ENCODE peak calls at places on chromosomes 12 and 14, in nine cellular contexts. K is activated naive CD8-positive, alpha-beta T cell treated with anti-CD3 and anti-CD28 coated beads, Interleukin-2, amount 50 U/mL, for 24 hours; N is germinal center; Z is glomerular endothelial cell; M is KG1; I is GM03348; B is cerebellar cortex; G is H7; A is endothelial cell. D is an unnamed sample.

GRCh38 chr12:57803317-57803893 is 15.1 kb downstream of the AVIL start:
- DNase-seq in K (peak), N (peak), Z (no peak), M (no peak), I (peak), B (peak), G (peak), A (peak), D (no peak)

GRCh38 chr14:67526676-67527459 is 6.2 kb upstream of the PLEKHH1 start:
- DNase-seq in K (peak), N (peak), Z (peak), M (no peak), I (peak), B (peak), G (peak), A (peak), D (peak)

GRCh38 chr12:23655112-23655511 is 294.4 kb downstream of the SOX5 start:
- DNase-seq in K (no peak), N (no peak), Z (no peak), M (no peak), I (no peak), B (no peak), G (no peak), A (no peak), D (no peak)

GRCh38 chr12:48023386-48023785 is 19.1 kb upstream of the COL2A1 start:
- DNase-seq in K (no peak), N (no peak), Z (no peak), M (no peak), I (no peak), B (no peak), G (peak), A (no peak), D (no peak)

GRCh38 chr12:74816398-74817175 is 279.0 kb downstream of the ATXN7L3B start:
- DNase-seq in K (no peak), N (no peak), Z (no peak), M (no peak), I (no peak), B (no peak), G (no peak), A (no peak), D (no peak)

GRCh38 chr12:100174506-100174905 is 26.1 kb upstream of the ACTR6 start:
- DNase-seq in K (no peak), N (no peak), Z (no peak), M (no peak), I (no peak), B (no peak), G (no peak), A (no peak), D (no peak)

GRCh38 chr12:101954681-101955080 is 77.3 kb downstream of the DRAM1 start:
- DNase-seq in K (no peak), N (no peak), Z (no peak), M (no peak), I (no peak), B (no peak), G (no peak), A (no peak), D (no peak)

GRCh38 chr12:8080131-8080530 is 1.9 kb upstream of the NECAP1 start:
- DNase-seq in K (no peak), N (no peak), Z (no peak), M (no peak), I (no peak), B (no peak), G (no peak), A (no peak), D (no peak)

GRCh38 chr12:49537709-49538601 is 875 bp upstream of the KCNH3 start:
- DNase-seq in K (peak), N (peak), Z (no peak), M (no peak), I (no peak), B (no peak), G (peak), A (no peak), D (no peak)

GRCh38 chr12:27623645-27624044 is 72.6 kb upstream of the REP15 start:
- DNase-seq in K (no peak), N (no peak), Z (no peak), M (no peak), I (no peak), B (no peak), G (no peak), A (no peak), D (peak)

GRCh38 chr12:10501031-10501430 is 4.7 kb upstream of the EIF2S3B start:
- DNase-seq in K (no peak), N (no peak), Z (no peak), M (no peak), I (peak), B (no peak), G (no peak), A (no peak), D (peak)

GRCh38 chr14:77105554-77105953 is 7.5 kb downstream of the CIPC start:
- DNase-seq in K (no peak), N (no peak), Z (no peak), M (no peak), I (no peak), B (no peak), G (no peak), A (no peak), D (no peak)

GRCh38 chr14:89915114-89915878 is 39.2 kb downstream of the EFCAB11 start:
- DNase-seq in K (peak), N (peak), Z (peak), M (peak), I (peak), B (peak), G (peak), A (peak), D (peak)

GRCh38 chr12:59672273-59672672 is 76.4 kb downstream of the SLC16A7 start:
- DNase-seq in K (no peak), N (no peak), Z (no peak), M (no peak), I (no peak), B (no peak), G (no peak), A (no peak), D (no peak)

GRCh38 chr12:39986674-39987073 is 119.2 kb downstream of the SLC2A13 start:
- DNase-seq in K (no peak), N (no peak), Z (no peak), M (no peak), I (no peak), B (no peak), G (no peak), A (no peak), D (no peak)

GRCh38 chr12:28032811-28033537 is 60.4 kb upstream of the PTHLH start:
- DNase-seq in K (no peak), N (no peak), Z (no peak), M (no peak), I (no peak), B (no peak), G (no peak), A (peak), D (no peak)

GRCh38 chr14:60254176-60254575 is 5.2 kb downstream of the PPM1A start:
- DNase-seq in K (no peak), N (no peak), Z (no peak), M (no peak), I (no peak), B (no peak), G (no peak), A (no peak), D (no peak)

GRCh38 chr14:72917420-72917819 is 8.8 kb upstream of the DCAF4 start:
- DNase-seq in K (no peak), N (no peak), Z (no peak), M (no peak), I (no peak), B (no peak), G (no peak), A (no peak), D (no peak)

GRCh38 chr12:119158004-119158776 is 20.5 kb upstream of the HSPB8 start:
- DNase-seq in K (no peak), N (no peak), Z (no peak), M (no peak), I (no peak), B (peak), G (peak), A (no peak), D (no peak)

GRCh38 chr14:99732436-99733220 is 48.5 kb downstream of the CYP46A1 start:
- DNase-seq in K (no peak), N (no peak), Z (no peak), M (no peak), I (no peak), B (no peak), G (no peak), A (peak), D (no peak)

GRCh38 chr14:96978525-96979272 is 181.5 kb downstream of the VRK1 start:
- DNase-seq in K (no peak), N (no peak), Z (no peak), M (no peak), I (no peak), B (no peak), G (no peak), A (no peak), D (no peak)

GRCh38 chr12:92062539-92063493 is 82.8 kb downstream of the BTG1 start:
- DNase-seq in K (no peak), N (no peak), Z (no peak), M (no peak), I (no peak), B (no peak), G (no peak), A (no peak), D (no peak)

GRCh38 chr12:79194595-79194994 is 330.0 kb downstream of the SYT1 start:
- DNase-seq in K (no peak), N (no peak), Z (no peak), M (no peak), I (no peak), B (no peak), G (no peak), A (no peak), D (no peak)

GRCh38 chr12:109710279-109710746 is 3.3 kb upstream of the FAM222A start:
- DNase-seq in K (no peak), N (no peak), Z (no peak), M (no peak), I (no peak), B (no peak), G (no peak), A (no peak), D (no peak)

GRCh38 chr14:100246809-100247428 is 8.0 kb downstream of the YY1 start:
- DNase-seq in K (no peak), N (no peak), Z (no peak), M (peak), I (peak), B (peak), G (peak), A (peak), D (no peak)

GRCh38 chr14:65945333-65945732 is 532.8 kb downstream of the FUT8 start:
- DNase-seq in K (no peak), N (no peak), Z (no peak), M (no peak), I (no peak), B (no peak), G (no peak), A (no peak), D (no peak)

GRCh38 chr12:12890815-12891645 is at the start of gene GPRC5A:
- DNase-seq in K (peak), N (peak), Z (no peak), M (no peak), I (peak), B (peak), G (peak), A (peak), D (peak)

D was measured in Panc1.